ENCODE peak calls at places on chromosomes 13 and 19, in seven cellular contexts. One of them, this sample, is unnamed.

GRCh38 chr19:35498984-35499383 is 8.7 kb upstream of the KRTDAP start:
- DNase-seq in anterior cingulate cortex: no peak
- DNase-seq in stimulated activated naive CD8-positive, alpha-beta T cell treated with anti-CD3 and anti-CD28 coated beads, Interleukin-15, Interleukin-2, amounts not matched to agents 100 U/mL and 50 U/mL, for 24 hours: no peak
- DNase-seq in adrenal gland: no peak
- DNase-seq in GM18507: no peak
- DNase-seq in T-helper 1 cell: no peak
- DNase-seq in omental fat pad: no peak
- DNase-seq in this sample: no peak

GRCh38 chr19:20513179-20513934 is 52.2 kb downstream of the ZNF737 start:
- DNase-seq in GM18507: no peak
- DNase-seq in T-helper 1 cell: no peak
- DNase-seq in anterior cingulate cortex: no peak
- DNase-seq in omental fat pad: no peak
- DNase-seq in stimulated activated naive CD8-positive, alpha-beta T cell treated with anti-CD3 and anti-CD28 coated beads, Interleukin-15, Interleukin-2, amounts not matched to agents 100 U/mL and 50 U/mL, for 24 hours: no peak
- DNase-seq in adrenal gland: no peak
- DNase-seq in this sample: no peak

GRCh38 chr13:46507978-46508377 is 45.0 kb upstream of the LRCH1 start:
- DNase-seq in adrenal gland: no peak
- DNase-seq in GM18507: no peak
- DNase-seq in omental fat pad: no peak
- DNase-seq in T-helper 1 cell: no peak
- DNase-seq in stimulated activated naive CD8-positive, alpha-beta T cell treated with anti-CD3 and anti-CD28 coated beads, Interleukin-15, Interleukin-2, amounts not matched to agents 100 U/mL and 50 U/mL, for 24 hours: no peak
- DNase-seq in anterior cingulate cortex: no peak
- DNase-seq in this sample: no peak

GRCh38 chr19:6579450-6580178 is 11.3 kb downstream of the CD70 start:
- DNase-seq in anterior cingulate cortex: no peak
- DNase-seq in omental fat pad: no peak
- DNase-seq in GM18507: no peak
- DNase-seq in adrenal gland: no peak
- DNase-seq in stimulated activated naive CD8-positive, alpha-beta T cell treated with anti-CD3 and anti-CD28 coated beads, Interleukin-15, Interleukin-2, amounts not matched to agents 100 U/mL and 50 U/mL, for 24 hours: no peak
- DNase-seq in T-helper 1 cell: no peak
- DNase-seq in this sample: no peak

GRCh38 chr19:46660601-46661019 is 372 bp downstream of the DACT3 start:
- DNase-seq in T-helper 1 cell: no peak
- DNase-seq in stimulated activated naive CD8-positive, alpha-beta T cell treated with anti-CD3 and anti-CD28 coated beads, Interleukin-15, Interleukin-2, amounts not matched to agents 100 U/mL and 50 U/mL, for 24 hours: no peak
- DNase-seq in adrenal gland: no peak
- DNase-seq in GM18507: no peak
- DNase-seq in omental fat pad: no peak
- DNase-seq in anterior cingulate cortex: no peak
- DNase-seq in this sample: no peak

GRCh38 chr19:41799444-41800000 is 3.1 kb downstream of the CEACAM3 start:
- DNase-seq in stimulated activated naive CD8-positive, alpha-beta T cell treated with anti-CD3 and anti-CD28 coated beads, Interleukin-15, Interleukin-2, amounts not matched to agents 100 U/mL and 50 U/mL, for 24 hours: no peak
- DNase-seq in anterior cingulate cortex: no peak
- DNase-seq in adrenal gland: no peak
- DNase-seq in omental fat pad: no peak
- DNase-seq in T-helper 1 cell: no peak
- DNase-seq in GM18507: no peak
- DNase-seq in this sample: no peak

GRCh38 chr13:30856004-30856790 is 49.9 kb upstream of the MEDAG start:
- DNase-seq in omental fat pad: no peak
- DNase-seq in adrenal gland: no peak
- DNase-seq in T-helper 1 cell: no peak
- DNase-seq in GM18507: no peak
- DNase-seq in anterior cingulate cortex: no peak
- DNase-seq in stimulated activated naive CD8-positive, alpha-beta T cell treated with anti-CD3 and anti-CD28 coated beads, Interleukin-15, Interleukin-2, amounts not matched to agents 100 U/mL and 50 U/mL, for 24 hours: no peak
- DNase-seq in this sample: no peak

GRCh38 chr13:30763786-30764440 is 28.6 kb downstream of the ALOX5AP start:
- DNase-seq in T-helper 1 cell: no peak
- DNase-seq in omental fat pad: no peak
- DNase-seq in stimulated activated naive CD8-positive, alpha-beta T cell treated with anti-CD3 and anti-CD28 coated beads, Interleukin-15, Interleukin-2, amounts not matched to agents 100 U/mL and 50 U/mL, for 24 hours: no peak
- DNase-seq in GM18507: no peak
- DNase-seq in anterior cingulate cortex: no peak
- DNase-seq in adrenal gland: no peak
- DNase-seq in this sample: no peak

GRCh38 chr13:107379398-107380155 is 811.6 kb upstream of the ARGLU1 start:
- DNase-seq in adrenal gland: no peak
- DNase-seq in anterior cingulate cortex: no peak
- DNase-seq in T-helper 1 cell: no peak
- DNase-seq in stimulated activated naive CD8-positive, alpha-beta T cell treated with anti-CD3 and anti-CD28 coated beads, Interleukin-15, Interleukin-2, amounts not matched to agents 100 U/mL and 50 U/mL, for 24 hours: no peak
- DNase-seq in omental fat pad: no peak
- DNase-seq in GM18507: no peak
- DNase-seq in this sample: no peak

GRCh38 chr13:32629313-32629712 is 43.1 kb downstream of the PDS5B start:
- DNase-seq in stimulated activated naive CD8-positive, alpha-beta T cell treated with anti-CD3 and anti-CD28 coated beads, Interleukin-15, Interleukin-2, amounts not matched to agents 100 U/mL and 50 U/mL, for 24 hours: no peak
- DNase-seq in T-helper 1 cell: no peak
- DNase-seq in adrenal gland: no peak
- DNase-seq in omental fat pad: no peak
- DNase-seq in GM18507: no peak
- DNase-seq in anterior cingulate cortex: no peak
- DNase-seq in this sample: no peak

GRCh38 chr13:25180795-25181537 is 8.9 kb upstream of the AMER2 start:
- DNase-seq in T-helper 1 cell: no peak
- DNase-seq in GM18507: no peak
- DNase-seq in omental fat pad: no peak
- DNase-seq in anterior cingulate cortex: no peak
- DNase-seq in adrenal gland: no peak
- DNase-seq in stimulated activated naive CD8-positive, alpha-beta T cell treated with anti-CD3 and anti-CD28 coated beads, Interleukin-15, Interleukin-2, amounts not matched to agents 100 U/mL and 50 U/mL, for 24 hours: no peak
- DNase-seq in this sample: no peak

GRCh38 chr19:10019246-10019645 is 6.0 kb downstream of the RDH8 start:
- DNase-seq in adrenal gland: no peak
- DNase-seq in anterior cingulate cortex: no peak
- DNase-seq in GM18507: no peak
- DNase-seq in omental fat pad: no peak
- DNase-seq in stimulated activated naive CD8-positive, alpha-beta T cell treated with anti-CD3 and anti-CD28 coated beads, Interleukin-15, Interleukin-2, amounts not matched to agents 100 U/mL and 50 U/mL, for 24 hours: no peak
- DNase-seq in T-helper 1 cell: no peak
- DNase-seq in this sample: no peak

GRCh38 chr19:45340899-45341453 is 426 bp downstream of the KLC3 start:
- DNase-seq in T-helper 1 cell: no peak
- DNase-seq in stimulated activated naive CD8-positive, alpha-beta T cell treated with anti-CD3 and anti-CD28 coated beads, Interleukin-15, Interleukin-2, amounts not matched to agents 100 U/mL and 50 U/mL, for 24 hours: no peak
- DNase-seq in anterior cingulate cortex: no peak
- DNase-seq in omental fat pad: no peak
- DNase-seq in GM18507: no peak
- DNase-seq in adrenal gland: no peak
- DNase-seq in this sample: no peak

GRCh38 chr19:49893135-49893534 is 3.6 kb downstream of the IL4I1 start:
- DNase-seq in anterior cingulate cortex: no peak
- DNase-seq in adrenal gland: no peak
- DNase-seq in T-helper 1 cell: no peak
- DNase-seq in GM18507: no peak
- DNase-seq in stimulated activated naive CD8-positive, alpha-beta T cell treated with anti-CD3 and anti-CD28 coated beads, Interleukin-15, Interleukin-2, amounts not matched to agents 100 U/mL and 50 U/mL, for 24 hours: no peak
- DNase-seq in omental fat pad: no peak
- DNase-seq in this sample: no peak

GRCh38 chr13:102587916-102588315 is 8.9 kb upstream of the TPP2 start:
- DNase-seq in T-helper 1 cell: no peak
- DNase-seq in GM18507: no peak
- DNase-seq in omental fat pad: no peak
- DNase-seq in anterior cingulate cortex: no peak
- DNase-seq in adrenal gland: no peak
- DNase-seq in stimulated activated naive CD8-positive, alpha-beta T cell treated with anti-CD3 and anti-CD28 coated beads, Interleukin-15, Interleukin-2, amounts not matched to agents 100 U/mL and 50 U/mL, for 24 hours: no peak
- DNase-seq in this sample: no peak

GRCh38 chr19:13037161-13037560 is 41.9 kb downstream of the NFIX start:
- DNase-seq in GM18507: no peak
- DNase-seq in stimulated activated naive CD8-positive, alpha-beta T cell treated with anti-CD3 and anti-CD28 coated beads, Interleukin-15, Interleukin-2, amounts not matched to agents 100 U/mL and 50 U/mL, for 24 hours: no peak
- DNase-seq in T-helper 1 cell: no peak
- DNase-seq in anterior cingulate cortex: no peak
- DNase-seq in omental fat pad: no peak
- DNase-seq in adrenal gland: no peak
- DNase-seq in this sample: no peak

GRCh38 chr13:36192166-36192565 is 22.2 kb downstream of the SOHLH2 start:
- DNase-seq in anterior cingulate cortex: no peak
- DNase-seq in T-helper 1 cell: no peak
- DNase-seq in adrenal gland: no peak
- DNase-seq in omental fat pad: no peak
- DNase-seq in GM18507: no peak
- DNase-seq in stimulated activated naive CD8-positive, alpha-beta T cell treated with anti-CD3 and anti-CD28 coated beads, Interleukin-15, Interleukin-2, amounts not matched to agents 100 U/mL and 50 U/mL, for 24 hours: no peak
- DNase-seq in this sample: no peak

GRCh38 chr13:94411747-94412146 is 67.7 kb downstream of the DCT start:
- DNase-seq in anterior cingulate cortex: no peak
- DNase-seq in stimulated activated naive CD8-positive, alpha-beta T cell treated with anti-CD3 and anti-CD28 coated beads, Interleukin-15, Interleukin-2, amounts not matched to agents 100 U/mL and 50 U/mL, for 24 hours: no peak
- DNase-seq in GM18507: no peak
- DNase-seq in omental fat pad: no peak
- DNase-seq in T-helper 1 cell: no peak
- DNase-seq in adrenal gland: no peak
- DNase-seq in this sample: no peak

GRCh38 chr19:35206855-35207254 is 21.7 kb downstream of the FAM187B start:
- DNase-seq in GM18507: no peak
- DNase-seq in T-helper 1 cell: no peak
- DNase-seq in adrenal gland: no peak
- DNase-seq in omental fat pad: no peak
- DNase-seq in anterior cingulate cortex: no peak
- DNase-seq in stimulated activated naive CD8-positive, alpha-beta T cell treated with anti-CD3 and anti-CD28 coated beads, Interleukin-15, Interleukin-2, amounts not matched to agents 100 U/mL and 50 U/mL, for 24 hours: peak
- DNase-seq in this sample: no peak

GRCh38 chr19:49555600-49556411 is 24.6 kb downstream of the NOSIP start:
- DNase-seq in stimulated activated naive CD8-positive, alpha-beta T cell treated with anti-CD3 and anti-CD28 coated beads, Interleukin-15, Interleukin-2, amounts not matched to agents 100 U/mL and 50 U/mL, for 24 hours: peak
- DNase-seq in anterior cingulate cortex: no peak
- DNase-seq in adrenal gland: peak
- DNase-seq in GM18507: no peak
- DNase-seq in omental fat pad: no peak
- DNase-seq in T-helper 1 cell: peak
- DNase-seq in this sample: peak

GRCh38 chr13:39913928-39914327 is 258.5 kb downstream of the COG6 start:
- DNase-seq in omental fat pad: no peak
- DNase-seq in GM18507: no peak
- DNase-seq in T-helper 1 cell: no peak
- DNase-seq in stimulated activated naive CD8-positive, alpha-beta T cell treated with anti-CD3 and anti-CD28 coated beads, Interleukin-15, Interleukin-2, amounts not matched to agents 100 U/mL and 50 U/mL, for 24 hours: no peak
- DNase-seq in adrenal gland: no peak
- DNase-seq in anterior cingulate cortex: no peak
- DNase-seq in this sample: no peak

GRCh38 chr19:58203814-58204475 is 21.1 kb downstream of the ZNF274 start:
- DNase-seq in GM18507: no peak
- DNase-seq in T-helper 1 cell: no peak
- DNase-seq in omental fat pad: no peak
- DNase-seq in stimulated activated naive CD8-positive, alpha-beta T cell treated with anti-CD3 and anti-CD28 coated beads, Interleukin-15, Interleukin-2, amounts not matched to agents 100 U/mL and 50 U/mL, for 24 hours: no peak
- DNase-seq in anterior cingulate cortex: no peak
- DNase-seq in adrenal gland: no peak
- DNase-seq in this sample: no peak

GRCh38 chr19:18587561-18587960 is 1.0 kb upstream of the REX1BD start:
- DNase-seq in omental fat pad: no peak
- DNase-seq in stimulated activated naive CD8-positive, alpha-beta T cell treated with anti-CD3 and anti-CD28 coated beads, Interleukin-15, Interleukin-2, amounts not matched to agents 100 U/mL and 50 U/mL, for 24 hours: no peak
- DNase-seq in GM18507: no peak
- DNase-seq in anterior cingulate cortex: no peak
- DNase-seq in T-helper 1 cell: no peak
- DNase-seq in adrenal gland: no peak
- DNase-seq in this sample: no peak

GRCh38 chr19:55443824-55444719 is 972 bp upstream of the SHISA7 start:
- DNase-seq in anterior cingulate cortex: no peak
- DNase-seq in T-helper 1 cell: no peak
- DNase-seq in omental fat pad: no peak
- DNase-seq in GM18507: no peak
- DNase-seq in adrenal gland: no peak
- DNase-seq in stimulated activated naive CD8-positive, alpha-beta T cell treated with anti-CD3 and anti-CD28 coated beads, Interleukin-15, Interleukin-2, amounts not matched to agents 100 U/mL and 50 U/mL, for 24 hours: no peak
- DNase-seq in this sample: no peak

GRCh38 chr19:52200044-52200443 is 10.2 kb downstream of the PPP2R1A start:
- DNase-seq in omental fat pad: peak
- DNase-seq in anterior cingulate cortex: no peak
- DNase-seq in stimulated activated naive CD8-positive, alpha-beta T cell treated with anti-CD3 and anti-CD28 coated beads, Interleukin-15, Interleukin-2, amounts not matched to agents 100 U/mL and 50 U/mL, for 24 hours: no peak
- DNase-seq in T-helper 1 cell: no peak
- DNase-seq in GM18507: no peak
- DNase-seq in adrenal gland: peak
- DNase-seq in this sample: no peak

This sample was measured in central memory CD8-positive, alpha-beta T cell.